ENCODE peak calls at places on chromosomes 3 and 15, in four cellular contexts. X is IMR-90, E is H1, J is H9. Y is an unnamed sample.

GRCh38 chr15:68277131-68277604 is 377 bp upstream of the FEM1B start:
- DNase-seq in E (no peak), J (no peak), X (peak), Y (peak)

GRCh38 chr3:67362686-67363085 is 291.7 kb downstream of the SUCLG2 start:
- DNase-seq in X (peak), E (no peak), J (peak), Y (peak)

GRCh38 chr3:19931180-19931692 is 2.8 kb downstream of the EFHB start:
- DNase-seq in E (no peak), J (no peak), X (no peak), Y (no peak)

GRCh38 chr3:106824856-106825255 is 552.4 kb upstream of the CCDC54 start:
- DNase-seq in J (peak), E (no peak), X (peak), Y (peak)

GRCh38 chr3:30206051-30206450 is 400.4 kb upstream of the TGFBR2 start:
- DNase-seq in X (no peak), E (no peak), J (no peak), Y (no peak)

GRCh38 chr3:187725218-187725617 is 20.1 kb downstream of the BCL6 start:
- DNase-seq in E (no peak), X (no peak), J (no peak), Y (no peak)

GRCh38 chr3:187276397-187277128 is 15.0 kb downstream of the MASP1 start:
- DNase-seq in J (no peak), E (no peak), X (no peak), Y (no peak)

GRCh38 chr3:176514297-176514696 is 683.0 kb downstream of the TBL1XR1 start:
- DNase-seq in X (peak), J (peak), E (peak), Y (peak)

GRCh38 chr15:70308011-70308761 is 210.5 kb upstream of the TLE3 start:
- DNase-seq in J (no peak), E (no peak), X (no peak), Y (no peak)

GRCh38 chr3:128319741-128320141 is 146.9 kb downstream of the DNAJB8 start:
- DNase-seq in J (peak), E (no peak), X (no peak), Y (no peak)

GRCh38 chr3:76900571-76900970 is 139.3 kb upstream of the ROBO2 start:
- DNase-seq in J (no peak), X (peak), E (no peak), Y (no peak)

GRCh38 chr3:188404701-188405100 is 250.7 kb downstream of the LPP start:
- DNase-seq in X (no peak), E (no peak), J (no peak), Y (no peak)

GRCh38 chr3:171261487-171261886 is 198.7 kb downstream of the TNIK start:
- DNase-seq in J (no peak), X (peak), E (no peak), Y (no peak)

GRCh38 chr3:66138336-66139234 is 82.2 kb upstream of the SLC25A26 start:
- DNase-seq in X (peak), J (peak), E (peak), Y (peak)

GRCh38 chr3:190696777-190697501 is 165.6 kb downstream of the GMNC start:
- DNase-seq in X (peak), J (no peak), E (no peak), Y (peak)

GRCh38 chr3:118504906-118505305 is 529.7 kb downstream of the IGSF11 start:
- DNase-seq in X (no peak), J (no peak), E (no peak), Y (no peak)

GRCh38 chr3:23915537-23916108 is 1.2 kb downstream of the NKIRAS1 start:
- DNase-seq in E (no peak), J (no peak), X (peak), Y (no peak)

GRCh38 chr15:50315814-50316630 is 39.0 kb downstream of the GABPB1 start:
- DNase-seq in X (peak), J (no peak), E (no peak), Y (peak)

GRCh38 chr15:31237042-31237324 is 89.7 kb upstream of the KLF13 start:
- DNase-seq in X (no peak), E (no peak), J (no peak), Y (no peak)

GRCh38 chr15:100330221-100330620 is 11.6 kb downstream of the ADAMTS17 start:
- DNase-seq in J (peak), X (no peak), E (no peak), Y (no peak)

GRCh38 chr15:28013480-28013879 is 85.6 kb downstream of the OCA2 start:
- DNase-seq in J (no peak), X (no peak), E (no peak), Y (no peak)

GRCh38 chr3:139121513-139122220 is 77.0 kb upstream of the PRR23C start:
- DNase-seq in E (no peak), J (no peak), X (peak), Y (no peak)

GRCh38 chr3:185532881-185533280 is 19.5 kb downstream of the LIPH start:
- DNase-seq in X (no peak), E (no peak), J (no peak), Y (no peak)

GRCh38 chr15:43067717-43068461 is 37.9 kb downstream of the UBR1 start:
- DNase-seq in E (no peak), X (peak), J (no peak), Y (peak)

GRCh38 chr3:157529751-157530150 is 26.5 kb upstream of the VEPH1 start:
- DNase-seq in J (no peak), E (no peak), X (no peak), Y (no peak)
- H3K4me2 ChIP-seq in J (no peak), E (no peak), X (no peak), Y (no peak)

GRCh38 chr3:168514252-168514651 is 418.5 kb upstream of the GOLIM4 start:
- DNase-seq in J (peak), X (no peak), E (no peak), Y (peak)

GRCh38 chr3:168512802-168513201 is 417.1 kb upstream of the GOLIM4 start:
- DNase-seq in J (no peak), X (no peak), E (no peak), Y (peak)

GRCh38 chr3:168517514-168518071 is 421.9 kb upstream of the GOLIM4 start:
- DNase-seq in J (peak), X (peak), E (no peak), Y (peak)
- H3K56ac ChIP-seq in J (no peak), X (no peak), E (no peak), Y (no peak)

GRCh38 chr3:46974421-46975227 is 1.9 kb downstream of the CCDC12 start:
- DNase-seq in E (no peak), X (no peak), J (no peak), Y (no peak)
- H3K4ac ChIP-seq in E (no peak), X (no peak), J (no peak), Y (no peak)

DNA sequence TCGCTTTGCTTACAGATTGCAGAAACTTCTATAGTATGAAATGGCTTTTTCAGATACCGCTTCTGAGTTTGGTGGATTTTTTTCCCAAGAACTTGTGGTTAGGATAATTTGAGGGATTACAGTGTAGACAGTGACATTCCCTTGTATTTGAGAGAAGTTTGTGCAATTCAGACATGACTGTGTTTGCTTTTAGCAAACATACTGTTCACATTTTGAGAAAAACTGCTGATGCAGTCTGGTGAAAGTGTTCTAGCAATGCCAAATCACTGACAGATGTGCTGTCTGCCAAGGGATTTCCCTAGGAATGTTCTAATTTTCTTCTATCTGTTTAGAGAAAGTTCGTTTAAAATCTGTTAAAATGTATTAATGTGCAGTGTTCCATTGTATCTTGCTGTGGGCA is 652.6 kb downstream of the FHIT start:
- DNase-seq in J (no peak), X (no peak), E (no peak), Y (no peak)
- H3K4me2 ChIP-seq in J (no peak), X (no peak), E (no peak), Y (no peak)

GRCh38 chr3:27657404-27657803 is 64.7 kb downstream of the EOMES start:
- DNase-seq in E (no peak), J (no peak), X (no peak), Y (no peak)

GRCh38 chr3:27657871-27658270 is 64.3 kb downstream of the EOMES start:
- DNase-seq in J (no peak), X (no peak), E (no peak), Y (no peak)

GRCh38 chr3:27658741-27659140 is 63.4 kb downstream of the EOMES start:
- DNase-seq in E (no peak), J (no peak), X (no peak), Y (no peak)

GRCh38 chr3:27659279-27660021 is 62.7 kb downstream of the EOMES start:
- DNase-seq in X (peak), J (peak), E (peak), Y (peak)

DNA sequence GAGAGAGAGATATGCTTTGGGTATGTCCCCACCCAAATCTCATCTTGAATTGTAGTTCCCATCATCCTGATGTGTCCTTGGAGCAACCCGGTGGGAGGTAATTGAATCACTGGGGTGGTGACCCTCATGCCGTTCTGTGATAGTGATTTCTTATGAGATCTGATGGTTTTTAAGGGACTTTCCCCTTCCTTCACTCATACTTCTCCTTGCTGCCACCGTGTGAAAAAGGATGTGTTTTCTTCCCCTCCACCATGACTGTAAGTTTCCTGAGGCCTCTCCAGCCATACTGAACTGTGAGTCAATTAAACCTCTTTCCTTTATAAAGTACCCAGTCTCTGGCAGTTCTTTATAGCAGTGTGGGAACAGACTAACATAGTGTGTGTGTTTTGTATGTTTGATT is 60.3 kb downstream of the EOMES start:
- DNase-seq in E (peak), X (no peak), J (no peak), Y (no peak)
- H3K56ac ChIP-seq in E (no peak), X (no peak), J (no peak), Y (no peak)

GRCh38 chr3:96007650-96008195 is 806.7 kb upstream of the EPHA6 start:
- DNase-seq in X (no peak), E (no peak), J (no peak), Y (no peak)
- H3K4ac ChIP-seq in X (no peak), E (no peak), J (no peak), Y (no peak)

GRCh38 chr3:39237012-39237411 is 42.8 kb downstream of the CX3CR1 start:
- DNase-seq in E (no peak), X (no peak), J (no peak), Y (no peak)

DNA sequence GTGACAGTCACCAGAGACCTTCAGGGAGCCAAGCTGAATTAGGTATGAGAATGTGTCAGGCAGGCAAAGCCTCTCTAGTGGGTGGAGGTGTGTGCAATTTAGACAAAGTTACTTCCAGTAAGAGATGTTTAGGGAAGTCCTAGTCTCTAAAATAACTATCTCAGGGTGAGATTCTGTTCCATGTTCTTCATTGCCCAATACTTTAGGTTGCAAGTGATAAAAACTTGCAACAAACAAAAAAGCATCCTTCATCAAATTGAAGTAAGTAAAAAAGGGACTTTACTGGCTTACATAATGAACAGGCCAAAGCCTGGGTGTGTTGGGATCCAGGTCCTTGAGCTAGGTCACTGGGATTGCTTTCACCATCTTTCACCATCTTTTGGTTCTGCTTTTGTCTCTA is 38.3 kb downstream of the CX3CR1 start:
- DNase-seq in J (no peak), E (no peak), X (no peak), Y (no peak)
- H3K4me2 ChIP-seq in J (no peak), E (no peak), X (no peak), Y (no peak)